ENCODE peak calls at places on chromosome 3, in five cellular contexts. Y is GM13976, O is GM23338, R is NB4, L is fibroblast of lung. N is an unnamed sample.
A peak's percentile ranks its signal among the peaks of the same experiment; 100 is the strongest.

GRCh38 chr3:57952208-57952631 is 56.0 kb upstream of the FLNB start:
- DNase-seq in Y (no peak), O (peak; percentile 81), R (no peak), L (peak; percentile 94), N (peak; percentile 47)

GRCh38 chr3:48507256-48508061 is 3.5 kb upstream of the SHISA5 start:
- DNase-seq in Y (peak; percentile 82), O (peak; percentile 92), R (peak; percentile 77), L (peak; percentile 51), N (peak; percentile 61)

GRCh38 chr3:72123908-72124441 is 339.0 kb upstream of the PROK2 start:
- DNase-seq in Y (no peak), O (no peak), R (no peak), L (peak; percentile 90), N (peak; percentile 83)

GRCh38 chr3:118986734-118987133 is 47.9 kb downstream of the IGSF11 start:
- DNase-seq in Y (no peak), O (no peak), R (no peak), L (no peak), N (no peak)

GRCh38 chr3:125594581-125595011 is 701 bp downstream of the OSBPL11 start:
- DNase-seq in Y (no peak), O (peak; percentile 17), R (no peak), L (no peak), N (no peak)

GRCh38 chr3:121624147-121624852 is 31.1 kb downstream of the FBXO40 start:
- DNase-seq in Y (no peak), O (peak; percentile 9), R (no peak), L (no peak), N (no peak)

GRCh38 chr3:179410317-179410716 is 41.0 kb downstream of the GNB4 start:
- DNase-seq in Y (no peak), O (peak; percentile 14), R (peak; percentile 18), L (no peak), N (peak; percentile 22)

GRCh38 chr3:64848822-64849221 is 161.0 kb upstream of the ADAMTS9 start:
- DNase-seq in Y (no peak), O (no peak), R (no peak), L (peak; percentile 84), N (peak; percentile 21)

GRCh38 chr3:117977504-117978228 is 1057.0 kb downstream of the IGSF11 start:
- DNase-seq in Y (no peak), O (no peak), R (no peak), L (no peak), N (no peak)

GRCh38 chr3:117006123-117006522 is 296.5 kb downstream of the TUSC7 start:
- DNase-seq in Y (no peak), O (no peak), R (no peak), L (no peak), N (no peak)

GRCh38 chr3:16290827-16291196 is 25.8 kb downstream of the OXNAD1 start:
- DNase-seq in Y (no peak), O (no peak), R (peak; percentile 69), L (no peak), N (no peak)

GRCh38 chr3:139317660-139318430 is 26.0 kb upstream of the MRPS22 start:
- DNase-seq in Y (no peak), O (no peak), R (no peak), L (no peak), N (no peak)

GRCh38 chr3:180408654-180409053 is 193.3 kb upstream of the TTC14 start:
- DNase-seq in Y (no peak), O (no peak), R (no peak), L (no peak), N (no peak)

GRCh38 chr3:120419797-120420196 is 31.0 kb downstream of the FSTL1 start:
- DNase-seq in Y (no peak), O (no peak), R (no peak), L (no peak), N (no peak)

GRCh38 chr3:109081746-109082510 is 36.0 kb downstream of the MORC1 start:
- DNase-seq in Y (peak; percentile 41), O (peak; percentile 85), R (peak; percentile 52), L (peak; percentile 48), N (peak; percentile 13)

GRCh38 chr3:188264231-188265213 is 110.6 kb downstream of the LPP start:
- DNase-seq in Y (no peak), O (no peak), R (no peak), L (peak; percentile 65), N (peak; percentile 53)

GRCh38 chr3:61561374-61562041 is at the start of gene PTPRG:
- DNase-seq in Y (peak; percentile 74), O (peak; percentile 93), R (peak; percentile 38), L (peak; percentile 96), N (peak; percentile 92)

GRCh38 chr3:133401374-133402135 is 1.7 kb downstream of the BFSP2 start:
- DNase-seq in Y (no peak), O (no peak), R (no peak), L (peak; percentile 29), N (no peak)

GRCh38 chr3:196339493-196340254 is 1.5 kb upstream of the TM4SF19 start:
- DNase-seq in Y (no peak), O (no peak), R (peak; percentile 82), L (peak; percentile 67), N (no peak)

GRCh38 chr3:8962226-8962861 is 928 bp downstream of the RAD18 start:
- DNase-seq in Y (no peak), O (no peak), R (no peak), L (no peak), N (no peak)

N was measured in AG08395.